ENCODE peak calls at places on chromosomes 16 and 17, in four cellular contexts. One of them, this sample, is unnamed. For H3K4me1, the result is how much of the 10 kb centered on the place peaks cover.

GRCh38 chr17:10072086-10072485 is 126.3 kb downstream of the GAS7 start:
- DNase-seq in GM23248: no peak
- DNase-seq in heart right ventricle: no peak
- DNase-seq in tibial artery: no peak
- DNase-seq in this sample: peak

GRCh38 chr16:6341993-6342392 is 990.7 kb upstream of the RBFOX1 start:
- DNase-seq in GM23248: no peak
- DNase-seq in heart right ventricle: no peak
- DNase-seq in tibial artery: no peak
- DNase-seq in this sample: no peak

GRCh38 chr16:86108062-86108461 is 209.1 kb downstream of the IRF8 start:
- DNase-seq in GM23248: no peak
- DNase-seq in heart right ventricle: no peak
- DNase-seq in tibial artery: no peak
- DNase-seq in this sample: no peak

GRCh38 chr16:51540259-51540658 is 389.2 kb upstream of the SALL1 start:
- DNase-seq in GM23248: peak
- DNase-seq in heart right ventricle: no peak
- DNase-seq in tibial artery: no peak
- DNase-seq in this sample: no peak

GRCh38 chr16:1291576-1291974 is 17.9 kb upstream of the UBE2I start:
- DNase-seq in GM23248: no peak
- DNase-seq in heart right ventricle: no peak
- DNase-seq in tibial artery: no peak
- DNase-seq in this sample: no peak

GRCh38 chr16:22425036-22425801 is 50.8 kb upstream of the CDR2 start:
- DNase-seq in GM23248: peak
- DNase-seq in heart right ventricle: peak
- DNase-seq in tibial artery: peak
- DNase-seq in this sample: peak

GRCh38 chr17:81040791-81041337 is 5.9 kb downstream of the BAIAP2 start:
- DNase-seq in GM23248: peak
- DNase-seq in heart right ventricle: no peak
- DNase-seq in tibial artery: no peak
- DNase-seq in this sample: no peak

GRCh38 chr16:88773812-88774291 is 11.2 kb downstream of the PIEZO1 start:
- DNase-seq in GM23248: peak
- DNase-seq in heart right ventricle: peak
- DNase-seq in tibial artery: peak
- DNase-seq in this sample: peak

GRCh38 chr16:14347706-14348105 is 276.6 kb downstream of the MRTFB start:
- DNase-seq in GM23248: no peak
- DNase-seq in heart right ventricle: peak
- DNase-seq in tibial artery: no peak
- DNase-seq in this sample: no peak

GRCh38 chr17:43533699-43534098 is 12.4 kb downstream of the ETV4 start:
- DNase-seq in GM23248: no peak
- DNase-seq in heart right ventricle: no peak
- DNase-seq in tibial artery: no peak
- DNase-seq in this sample: no peak

GRCh38 chr16:53848277-53848942 is 144.5 kb downstream of the FTO start:
- DNase-seq in GM23248: no peak
- DNase-seq in heart right ventricle: no peak
- DNase-seq in tibial artery: no peak
- DNase-seq in this sample: no peak

GRCh38 chr17:50100921-50101345 is 5.8 kb downstream of the PDK2 start:
- DNase-seq in GM23248: peak
- DNase-seq in heart right ventricle: no peak
- DNase-seq in tibial artery: no peak
- DNase-seq in this sample: no peak

GRCh38 chr16:84138824-84139627 is 6.0 kb downstream of the HSDL1 start:
- DNase-seq in GM23248: peak
- DNase-seq in heart right ventricle: peak
- DNase-seq in tibial artery: peak
- DNase-seq in this sample: no peak

GRCh38 chr17:66967867-66968543 is 3.5 kb downstream of the CACNG4 start:
- DNase-seq in GM23248: no peak
- DNase-seq in heart right ventricle: no peak
- DNase-seq in tibial artery: no peak
- DNase-seq in this sample: no peak

GRCh38 chr17:65554568-65555223 is 6.8 kb downstream of the AXIN2 start:
- DNase-seq in GM23248: peak
- DNase-seq in heart right ventricle: peak
- DNase-seq in tibial artery: no peak
- DNase-seq in this sample: no peak

GRCh38 chr17:49992933-49993422 is 2.0 kb downstream of the DLX3 start:
- DNase-seq in GM23248: no peak
- DNase-seq in heart right ventricle: no peak
- DNase-seq in tibial artery: no peak
- DNase-seq in this sample: peak

GRCh38 chr17:71338396-71338795 is 782.4 kb upstream of the SOX9 start:
- DNase-seq in GM23248: peak
- DNase-seq in heart right ventricle: no peak
- DNase-seq in tibial artery: no peak
- DNase-seq in this sample: no peak

GRCh38 chr17:57463103-57463885 is 207.0 kb downstream of the MSI2 start:
- DNase-seq in GM23248: peak
- DNase-seq in heart right ventricle: no peak
- DNase-seq in tibial artery: no peak
- DNase-seq in this sample: peak

GRCh38 chr16:29662729-29663019 is 373 bp upstream of the SPN start:
- DNase-seq in GM23248: no peak
- DNase-seq in heart right ventricle: no peak
- DNase-seq in tibial artery: no peak
- DNase-seq in this sample: no peak

GRCh38 chr17:59533694-59534093 is 31.7 kb upstream of the DHX40 start:
- DNase-seq in GM23248: no peak
- DNase-seq in heart right ventricle: no peak
- DNase-seq in tibial artery: no peak
- DNase-seq in this sample: no peak

GRCh38 chr16:14669776-14670175 is 24.3 kb downstream of the PLA2G10 start:
- DNase-seq in GM23248: no peak
- DNase-seq in heart right ventricle: no peak
- DNase-seq in tibial artery: no peak
- DNase-seq in this sample: no peak

GRCh38 chr17:38740806-38741205 is 7.3 kb downstream of the PCGF2 start:
- DNase-seq in GM23248: no peak
- DNase-seq in heart right ventricle: no peak
- DNase-seq in tibial artery: no peak
- DNase-seq in this sample: no peak

GRCh38 chr16:28845173-28846079 is 722 bp downstream of the TUFM start:
- DNase-seq in GM23248: peak
- DNase-seq in heart right ventricle: no peak
- DNase-seq in tibial artery: no peak
- DNase-seq in this sample: peak

GRCh38 chr17:57584050-57584551 is 161.0 kb downstream of the CCDC182 start:
- DNase-seq in GM23248: peak
- DNase-seq in heart right ventricle: no peak
- DNase-seq in tibial artery: no peak
- DNase-seq in this sample: no peak

GRCh38 chr16:82456683-82457082 is 170.1 kb upstream of the CDH13 start:
- DNase-seq in GM23248: peak
- DNase-seq in heart right ventricle: peak
- DNase-seq in tibial artery: peak
- DNase-seq in this sample: peak

GRCh38 chr17:76132574-76133338 is 8.3 kb downstream of the FOXJ1 start:
- DNase-seq in GM23248: no peak
- DNase-seq in heart right ventricle: no peak
- DNase-seq in tibial artery: no peak
- DNase-seq in this sample: no peak

GRCh38 chr16:50712568-50712914 is 19.1 kb downstream of the NOD2 start:
- DNase-seq in GM23248: no peak
- DNase-seq in heart right ventricle: no peak
- DNase-seq in tibial artery: no peak
- DNase-seq in this sample: no peak

GRCh38 chr17:38464723-38465419 is 36.6 kb downstream of the ARHGAP23 start:
- DNase-seq in GM23248: peak
- DNase-seq in heart right ventricle: peak
- DNase-seq in tibial artery: peak
- DNase-seq in this sample: peak

GRCh38 chr17:15894258-15894657 is 50.7 kb upstream of the ADORA2B start:
- DNase-seq in GM23248: no peak
- DNase-seq in heart right ventricle: no peak
- DNase-seq in tibial artery: no peak
- DNase-seq in this sample: no peak

GRCh38 chr16:10412935-10413601 is 27.2 kb downstream of the ATF7IP2 start:
- DNase-seq in GM23248: no peak
- DNase-seq in heart right ventricle: no peak
- DNase-seq in tibial artery: no peak
- DNase-seq in this sample: no peak

GRCh38 chr16:89094252-89094901 is 725 bp downstream of the ACSF3 start:
- DNase-seq in GM23248: peak
- DNase-seq in heart right ventricle: no peak
- DNase-seq in tibial artery: no peak
- DNase-seq in this sample: no peak

GRCh38 chr16:87550510-87550961 is 51.8 kb upstream of the JPH3 start:
- DNase-seq in GM23248: peak
- DNase-seq in heart right ventricle: no peak
- DNase-seq in tibial artery: no peak
- DNase-seq in this sample: peak

GRCh38 chr16:88569614-88569984 is 604 bp upstream of the ZC3H18 start:
- DNase-seq in GM23248: peak
- DNase-seq in heart right ventricle: no peak
- DNase-seq in tibial artery: no peak
- DNase-seq in this sample: no peak

GRCh38 chr17:8121531-8122390 is 2.1 kb downstream of the HES7 start:
- DNase-seq in GM23248: peak
- DNase-seq in heart right ventricle: peak
- DNase-seq in tibial artery: no peak
- DNase-seq in this sample: peak

GRCh38 chr16:68743664-68744063 is 6.6 kb downstream of the CDH1 start:
- DNase-seq in GM23248: no peak
- DNase-seq in heart right ventricle: no peak
- DNase-seq in tibial artery: no peak
- DNase-seq in this sample: no peak
- H3K4me1 ChIP-seq in GM23248: under half
- H3K4me1 ChIP-seq in heart right ventricle: under half
- H3K4me1 ChIP-seq in tibial artery: under half
- H3K4me1 ChIP-seq in this sample: under half

DNA sequence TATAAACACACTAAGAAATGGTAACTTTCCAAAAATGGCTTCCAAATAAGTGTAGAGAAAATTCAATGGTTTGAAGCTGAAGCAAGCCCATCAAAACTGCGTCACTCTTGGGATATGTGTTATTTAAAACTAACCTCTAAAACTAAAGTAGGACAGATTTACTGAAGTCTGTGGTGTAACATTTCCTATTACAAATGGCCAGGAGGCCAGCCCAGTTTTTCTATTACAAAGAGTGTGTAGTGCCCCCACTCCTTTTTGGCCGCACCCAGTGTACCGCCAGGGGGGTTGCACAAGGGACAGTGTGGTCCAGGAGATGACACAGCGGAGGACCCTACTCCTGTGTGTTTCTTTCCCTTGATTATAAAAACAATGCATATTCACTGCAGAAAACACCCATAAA is 50.7 kb upstream of the ERN1 start:
- DNase-seq in GM23248: no peak
- DNase-seq in heart right ventricle: no peak
- DNase-seq in tibial artery: peak
- DNase-seq in this sample: no peak
- H3K27ac ChIP-seq in GM23248: no peak
- H3K27ac ChIP-seq in heart right ventricle: no peak
- H3K27ac ChIP-seq in tibial artery: no peak
- H3K27ac ChIP-seq in this sample: no peak

DNA sequence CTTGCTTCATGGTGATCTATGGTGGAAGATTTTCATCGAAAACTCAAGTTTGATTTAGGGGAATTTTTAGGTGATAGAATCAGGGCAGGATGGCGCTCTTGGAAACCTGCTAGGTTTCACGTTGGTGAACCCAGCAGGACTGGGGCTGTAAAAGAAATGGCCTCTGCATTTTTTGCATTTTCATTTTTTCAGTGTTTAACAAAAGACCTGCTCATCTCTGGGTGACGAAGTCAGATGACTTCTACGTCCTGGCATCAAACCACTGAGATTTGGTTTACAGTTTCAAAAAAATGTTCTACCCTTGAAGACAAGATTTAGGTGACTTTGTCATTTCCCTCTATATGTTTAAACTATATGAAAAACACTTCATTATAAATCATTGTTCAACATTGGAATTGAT is 1.9 kb downstream of the PGS1 start:
- DNase-seq in GM23248: no peak
- DNase-seq in heart right ventricle: no peak
- DNase-seq in tibial artery: no peak
- DNase-seq in this sample: no peak
- H3K4me1 ChIP-seq in GM23248: half or more
- H3K4me1 ChIP-seq in heart right ventricle: half or more
- H3K4me1 ChIP-seq in tibial artery: half or more
- H3K4me1 ChIP-seq in this sample: under half

GRCh38 chr17:19492140-19492539 is 41.5 kb upstream of the SLC47A1 start:
- DNase-seq in GM23248: no peak
- DNase-seq in heart right ventricle: no peak
- DNase-seq in tibial artery: no peak
- DNase-seq in this sample: no peak
- H3K27ac ChIP-seq in GM23248: no peak
- H3K27ac ChIP-seq in heart right ventricle: no peak
- H3K27ac ChIP-seq in tibial artery: no peak
- H3K27ac ChIP-seq in this sample: no peak

DNA sequence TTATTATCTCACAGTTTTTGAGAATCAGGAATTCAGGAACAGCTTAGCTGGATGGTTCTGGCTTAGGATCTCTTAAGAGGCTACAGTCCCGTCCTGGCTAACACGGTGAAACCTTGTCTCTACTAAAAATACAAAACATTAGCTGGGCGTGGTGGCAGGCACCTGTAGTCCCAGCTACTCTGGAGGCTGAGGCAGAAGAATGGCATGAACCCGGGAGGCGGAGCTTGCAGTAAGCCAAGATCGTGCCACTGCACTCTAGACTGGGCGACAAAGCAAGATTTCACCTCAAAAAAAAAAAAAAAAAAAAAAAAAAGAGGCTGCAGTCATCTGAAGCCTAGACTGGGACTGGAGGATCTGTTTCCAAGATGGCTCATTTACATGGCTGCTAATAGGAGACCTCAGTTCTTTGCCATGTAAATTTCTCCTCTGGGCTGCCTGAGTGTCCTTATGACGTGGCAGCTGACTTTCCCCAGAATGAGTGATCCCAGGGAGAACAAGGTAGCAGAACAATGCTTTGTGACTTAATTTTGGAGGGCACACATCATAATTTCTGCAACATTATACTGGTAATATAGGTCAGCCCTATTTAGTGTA is 95.8 kb upstream of the CORO6 start:
- DNase-seq in GM23248: no peak
- DNase-seq in heart right ventricle: no peak
- DNase-seq in tibial artery: no peak
- DNase-seq in this sample: no peak
- H3K4me1 ChIP-seq in GM23248: under half
- H3K4me1 ChIP-seq in heart right ventricle: under half
- H3K4me1 ChIP-seq in tibial artery: under half
- H3K4me1 ChIP-seq in this sample: under half

This sample was measured in aorta.